ENCODE peak calls at places on chromosomes 4 and X, in four cellular contexts. N is foreskin fibroblast, A is uterus, Y is OCI-LY7. O is an unnamed sample.

GRCh38 chrX:116272328-116272727 is 101.8 kb downstream of the AGTR2 start:
- DNase-seq in A (no peak), Y (no peak), N (peak; percentile 38), O (no peak)

GRCh38 chrX:103157511-103158316 is 57.2 kb upstream of the BEX4 start:
- DNase-seq in Y (peak; percentile 15), A (no peak), N (peak; percentile 23), O (no peak)

GRCh38 chrX:65985922-65986588 is 53.8 kb downstream of the VSIG4 start:
- DNase-seq in A (peak; percentile 23), Y (peak; percentile 67), N (peak; percentile 5), O (peak; percentile 17)

GRCh38 chr4:122534776-122535175 is 78.3 kb upstream of the IL2 start:
- DNase-seq in N (no peak), A (no peak), Y (no peak), O (no peak)

GRCh38 chr4:74267998-74268606 is 40.2 kb upstream of the EPGN start:
- DNase-seq in N (peak; percentile 62), Y (no peak), A (no peak), O (no peak)

GRCh38 chr4:151219091-151219490 is 57.9 kb upstream of the PRSS48 start:
- DNase-seq in Y (no peak), N (no peak), A (no peak), O (no peak)

GRCh38 chr4:124636793-124637192 is 75.7 kb downstream of the ANKRD50 start:
- DNase-seq in Y (no peak), A (no peak), N (no peak), O (no peak)

GRCh38 chr4:147864591-147864990 is 132.7 kb downstream of the ARHGAP10 start:
- DNase-seq in Y (no peak), A (no peak), N (no peak), O (no peak)

GRCh38 chr4:120056249-120056648 is 10.4 kb downstream of the MAD2L1 start:
- DNase-seq in N (no peak), A (no peak), Y (no peak), O (no peak)

GRCh38 chrX:12865359-12865758 is 1.5 kb upstream of the TLR7 start:
- DNase-seq in A (no peak), N (no peak), Y (no peak), O (no peak)

GRCh38 chrX:12871181-12871580 is 4.3 kb downstream of the TLR7 start:
- DNase-seq in Y (no peak), A (no peak), N (no peak), O (no peak)

GRCh38 chrX:12867746-12868145 is 874 bp downstream of the TLR7 start:
- DNase-seq in Y (no peak), N (no peak), A (no peak), O (no peak)

GRCh38 chrX:12868747-12869146 is 1.9 kb downstream of the TLR7 start:
- DNase-seq in N (no peak), Y (peak; percentile 38), A (no peak), O (no peak)

GRCh38 chrX:12866451-12867377 is at the start of gene TLR7:
- DNase-seq in A (no peak), N (no peak), Y (peak; percentile 58), O (no peak)
- H3K4me3 ChIP-seq in A (no peak within 1 kb of the TSS), N (no peak within 1 kb of the TSS), Y (peak within 1 kb of the TSS; percentile 67), O (no peak within 1 kb of the TSS)

DNA sequence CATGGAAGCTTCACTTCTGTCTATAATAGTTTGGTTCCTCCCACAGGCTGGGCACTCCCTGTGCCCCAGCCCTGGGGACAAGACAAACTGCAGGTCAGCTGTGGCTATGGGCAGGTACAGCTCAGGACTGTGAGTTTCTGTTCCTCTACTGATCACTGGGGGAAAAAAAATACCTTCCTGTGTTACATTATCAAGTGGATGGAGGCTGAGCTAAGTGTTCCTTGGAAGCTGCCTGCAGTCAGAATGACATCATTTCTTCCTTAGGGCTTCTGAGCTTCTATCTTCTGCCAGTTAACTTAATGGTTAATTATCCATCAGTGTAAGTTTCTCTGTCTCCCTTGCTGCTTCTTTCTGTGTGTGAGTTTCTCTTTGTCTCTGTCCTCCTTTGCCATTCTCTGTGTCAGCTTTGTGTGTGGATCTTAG is 4.6 kb downstream of the RAB33A start:
- DNase-seq in A (no peak), Y (peak; percentile 63), N (no peak), O (no peak)
- H3K4me3 ChIP-seq in A (no peak overlapping the region), Y (peak overlapping the region; percentile 2), N (no peak overlapping the region), O (no peak overlapping the region)

GRCh38 chr4:159162576-159162975 is 59.7 kb downstream of the RAPGEF2 start:
- DNase-seq in Y (no peak), N (no peak), A (no peak), O (no peak)

GRCh38 chr4:159159611-159160010 is 56.7 kb downstream of the RAPGEF2 start:
- DNase-seq in Y (peak; percentile 30), N (no peak), A (no peak), O (no peak)

GRCh38 chr4:159158083-159158617 is 55.3 kb downstream of the RAPGEF2 start:
- DNase-seq in A (no peak), Y (no peak), N (no peak), O (no peak)

GRCh38 chr4:159158989-159159388 is 56.1 kb downstream of the RAPGEF2 start:
- DNase-seq in Y (no peak), N (no peak), A (no peak), O (no peak)

GRCh38 chr4:159160242-159160641 is 57.4 kb downstream of the RAPGEF2 start:
- DNase-seq in Y (no peak), N (no peak), A (no peak), O (no peak)
- H3K4me3 ChIP-seq in Y (no peak overlapping the region), N (no peak overlapping the region), A (no peak overlapping the region), O (no peak overlapping the region)

GRCh38 chr4:153929651-153930050 is 140.8 kb upstream of the SFRP2 start:
- DNase-seq in Y (no peak), N (no peak), A (no peak), O (no peak)
- H3K4me3 ChIP-seq in Y (no peak overlapping the region), N (peak overlapping the region; percentile 14), A (no peak overlapping the region), O (no peak overlapping the region)

GRCh38 chrX:95762716-95763115 is 921.9 kb upstream of the DIAPH2 start:
- DNase-seq in A (no peak), Y (no peak), N (no peak), O (no peak)

GRCh38 chrX:95760356-95760755 is 924.3 kb upstream of the DIAPH2 start:
- DNase-seq in A (no peak), N (no peak), Y (no peak), O (no peak)

DNA sequence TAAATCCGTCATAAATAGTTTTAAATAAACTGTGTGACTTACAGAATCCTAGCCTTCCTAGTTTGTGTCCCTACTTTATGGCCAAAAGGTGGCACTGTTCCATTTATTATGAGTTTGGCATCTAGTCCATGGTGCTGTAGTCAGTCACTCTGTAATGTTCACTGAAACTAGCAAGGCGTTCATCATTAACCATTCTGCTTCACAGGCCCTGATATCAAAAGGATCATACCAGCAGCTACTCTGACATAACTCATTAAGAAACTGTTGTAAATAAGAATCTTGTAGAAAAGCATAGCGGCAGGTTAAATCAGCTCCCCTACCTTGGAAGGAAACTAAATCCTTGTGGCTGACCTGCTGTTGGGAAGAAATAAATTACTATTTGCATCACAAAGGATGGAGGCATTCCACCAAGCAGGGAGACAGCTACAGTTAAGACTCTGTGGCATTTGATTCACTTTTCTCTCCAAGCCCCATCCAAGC is 919.6 kb upstream of the DIAPH2 start:
- DNase-seq in Y (peak; percentile 7), A (no peak), N (no peak), O (no peak)
- H3K4me3 ChIP-seq in Y (no peak overlapping the region), A (no peak overlapping the region), N (no peak overlapping the region), O (no peak overlapping the region)

DNA sequence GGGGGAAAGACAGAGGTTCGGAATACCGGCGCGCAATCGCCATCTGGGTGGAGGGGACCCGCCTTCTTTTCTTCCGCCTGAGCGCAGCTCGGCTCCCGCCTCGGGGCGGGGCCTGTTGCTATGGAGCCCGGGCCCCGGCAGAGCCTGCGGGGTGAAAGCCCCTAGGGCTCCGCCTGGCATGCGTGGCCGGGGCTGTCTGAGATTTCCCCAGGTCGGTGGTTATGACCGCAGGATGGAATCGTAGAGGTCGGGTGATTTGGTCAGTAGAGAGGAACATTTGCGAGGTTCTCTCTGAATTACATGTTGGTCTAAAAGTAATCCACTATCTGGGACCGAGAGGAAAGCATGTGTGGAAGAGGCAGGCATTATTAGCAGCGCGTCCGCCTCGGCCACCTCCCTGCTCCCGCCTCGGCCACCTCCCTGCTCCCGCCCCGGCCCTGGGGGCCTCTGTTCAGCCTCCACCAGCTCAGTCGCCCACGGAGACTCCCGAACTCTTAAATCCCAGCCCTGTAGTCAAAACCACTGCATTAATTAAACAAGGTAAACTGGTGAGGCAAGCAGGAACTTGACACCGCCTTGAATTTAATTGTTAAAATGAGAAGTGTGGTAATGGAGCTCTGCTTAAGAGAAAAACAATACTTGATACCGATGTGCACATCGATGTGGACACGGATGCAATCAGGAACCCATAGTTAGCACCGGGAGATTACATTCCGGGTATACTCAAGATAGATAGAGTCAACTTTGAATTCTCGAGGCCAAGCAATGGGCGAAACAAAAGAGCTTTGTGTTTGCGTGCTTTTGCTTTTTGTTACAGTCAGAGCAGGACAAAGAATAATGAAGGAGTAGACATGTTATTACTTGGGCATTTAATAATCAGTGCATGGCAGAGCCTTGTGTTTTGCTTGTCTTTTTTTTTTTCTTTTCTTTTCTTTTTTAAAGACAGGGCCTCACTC is 45.2 kb downstream of the TRIM2 start:
- DNase-seq in A (peak; percentile 54), N (peak; percentile 69), Y (peak; percentile 90), O (peak; percentile 81)
- H3K4me3 ChIP-seq in A (peak overlapping the region; percentile 49), N (peak overlapping the region; percentile 59), Y (peak overlapping the region; percentile 68), O (peak overlapping the region; percentile 50)

GRCh38 chr4:41212221-41213203 is 1.8 kb downstream of the APBB2 start:
- DNase-seq in N (peak; percentile 77), A (peak; percentile 41), Y (peak; percentile 83), O (peak; percentile 55)
- H3K4me3 ChIP-seq in N (peak overlapping the region; percentile 92), A (peak overlapping the region; percentile 74), Y (peak overlapping the region; percentile 90), O (peak overlapping the region; percentile 82)

GRCh38 chrX:152638443-152638904 is 779 bp downstream of the GABRQ start:
- DNase-seq in Y (no peak), A (no peak), N (no peak), O (no peak)
- H3K4me3 ChIP-seq in Y (no peak overlapping the region), A (no peak overlapping the region), N (no peak overlapping the region), O (no peak overlapping the region)

GRCh38 chr4:52728877-52729276 is 22.3 kb downstream of the ERVMER34-1 start:
- DNase-seq in Y (no peak), A (no peak), N (no peak), O (no peak)

GRCh38 chr4:52729586-52729985 is 21.6 kb downstream of the ERVMER34-1 start:
- DNase-seq in N (no peak), Y (no peak), A (no peak), O (no peak)

GRCh38 chr4:52721968-52722814 is 29.0 kb downstream of the ERVMER34-1 start:
- DNase-seq in N (peak; percentile 97), A (peak; percentile 95), Y (peak; percentile 97), O (peak; percentile 94)

DNA sequence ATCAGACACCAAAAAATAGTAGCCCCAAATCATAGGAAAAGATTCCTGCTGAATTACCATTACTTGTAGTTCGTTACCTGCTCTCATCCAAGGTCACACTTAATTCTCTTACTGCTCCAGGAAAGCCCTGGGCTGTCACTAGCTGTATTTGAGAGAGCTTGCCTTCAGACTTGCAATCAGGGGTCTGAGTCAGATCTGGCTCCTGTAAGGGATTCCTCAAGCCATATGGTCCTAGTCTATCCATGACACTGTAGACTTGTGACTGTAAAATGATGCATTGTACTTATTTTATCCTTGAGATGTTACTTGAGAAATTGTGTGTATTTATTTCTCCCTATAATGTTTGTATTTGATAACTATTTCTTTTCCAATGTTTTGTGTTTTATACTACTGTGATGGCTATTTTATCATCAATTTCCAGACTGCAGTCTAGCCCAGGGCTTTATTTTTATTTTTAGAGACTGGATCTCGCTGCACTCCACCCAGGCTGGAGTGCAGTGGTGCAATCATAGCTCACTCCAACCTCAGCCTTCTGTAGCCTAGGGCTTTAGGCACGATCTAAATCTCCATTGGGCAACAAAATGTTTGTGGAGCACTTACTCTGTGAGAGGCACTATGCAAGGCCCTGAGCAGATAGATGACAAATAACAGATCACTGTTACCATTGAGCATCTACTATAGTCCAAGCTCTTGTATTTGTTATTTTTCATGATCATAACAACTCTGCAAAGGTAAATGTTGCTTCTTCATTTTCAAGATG is 24.2 kb downstream of the ERVMER34-1 start:
- DNase-seq in A (no peak), Y (no peak), N (no peak), O (no peak)
- H3K4me3 ChIP-seq in A (no peak overlapping the region), Y (no peak overlapping the region), N (no peak overlapping the region), O (no peak overlapping the region)

O was measured in ovary.